ENCODE peak calls at places on chromosomes 12 and 14, in four cellular contexts. S is A549, P is astrocyte of the spinal cord, X is AG10803. N is an unnamed sample.
A peak's percentile ranks its signal among the peaks of the same experiment; 100 is the strongest.

GRCh38 chr14:59159169-59159568 is 29.3 kb upstream of the DAAM1 start:
- DNase-seq in S (no peak), P (peak; percentile 41), X (no peak), N (no peak)

GRCh38 chr12:62703011-62703380 is 232.0 kb downstream of the PPM1H start:
- DNase-seq in S (no peak), P (peak; percentile 77), X (peak; percentile 87), N (no peak)

GRCh38 chr14:67410313-67410712 is 1.7 kb downstream of the PLEK2 start:
- DNase-seq in S (no peak), P (no peak), X (no peak), N (no peak)

GRCh38 chr14:71620401-71620800 is 311.8 kb upstream of the RGS6 start:
- DNase-seq in S (no peak), P (peak; percentile 35), X (peak; percentile 14), N (peak; percentile 69)

GRCh38 chr14:77142289-77142814 is 761 bp upstream of the ZDHHC22 start:
- DNase-seq in S (no peak), P (no peak), X (no peak), N (no peak)

GRCh38 chr12:121791671-121792496 is 1.6 kb downstream of the RHOF start:
- DNase-seq in S (peak; percentile 85), P (no peak), X (no peak), N (no peak)

GRCh38 chr12:26471560-26471959 is 276.2 kb downstream of the SSPN start:
- DNase-seq in S (no peak), P (peak; percentile 68), X (peak; percentile 54), N (peak; percentile 18)

GRCh38 chr12:105474672-105475071 is 144.2 kb downstream of the C12orf75 start:
- DNase-seq in S (no peak), P (no peak), X (peak; percentile 21), N (peak; percentile 33)

GRCh38 chr12:1422604-1423315 is 171.6 kb downstream of the FBXL14 start:
- DNase-seq in S (no peak), P (no peak), X (no peak), N (no peak)

GRCh38 chr14:67987596-67987995 is 168.0 kb downstream of the RAD51B start:
- DNase-seq in S (no peak), P (peak; percentile 96), X (peak; percentile 87), N (peak; percentile 90)

GRCh38 chr14:75156901-75157300 is 19.5 kb downstream of the TMED10 start:
- DNase-seq in S (no peak), P (peak; percentile 22), X (no peak), N (no peak)

GRCh38 chr14:31529053-31529452 is 32.2 kb upstream of the NUBPL start:
- DNase-seq in S (no peak), P (no peak), X (no peak), N (no peak)

GRCh38 chr12:97017213-97017612 is 110.2 kb downstream of the NEDD1 start:
- DNase-seq in S (no peak), P (no peak), X (no peak), N (no peak)

GRCh38 chr12:9813821-9814798 is 13.2 kb upstream of the KLRF1 start:
- DNase-seq in S (peak; percentile 66), P (peak; percentile 42), X (peak; percentile 44), N (peak; percentile 42)

DNA sequence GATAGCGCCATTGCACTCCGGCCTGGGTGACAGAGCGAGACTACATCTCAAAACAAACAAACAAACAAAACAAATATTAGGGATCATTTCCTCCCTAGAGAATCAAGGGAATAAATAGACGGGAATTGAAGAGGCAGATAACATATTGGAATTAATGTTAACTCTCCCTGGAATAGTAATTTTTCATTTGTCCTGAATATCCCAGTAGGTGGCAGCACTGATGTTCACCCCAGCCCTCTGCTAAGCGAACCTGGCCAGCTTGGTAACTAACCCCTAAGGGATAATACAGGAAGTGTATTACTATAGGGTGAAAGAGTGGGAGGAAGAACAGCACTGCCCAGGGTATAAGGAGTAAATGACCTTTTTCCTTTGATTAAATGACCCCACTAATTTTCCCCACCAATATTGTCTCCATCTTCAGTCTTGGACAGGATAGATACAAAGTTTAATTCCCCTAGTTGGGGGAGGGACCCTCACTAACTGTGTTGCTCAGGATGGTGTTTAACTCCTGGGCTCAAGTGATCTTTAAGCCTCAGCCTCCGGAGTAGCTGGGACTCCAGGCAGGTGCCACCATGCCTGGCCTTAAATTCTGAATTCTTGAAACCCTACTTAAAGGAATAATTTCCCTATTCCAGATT is 40.5 kb downstream of the SLC2A14 start:
- DNase-seq in S (peak; percentile 69), P (peak; percentile 50), X (peak; percentile 70), N (peak; percentile 72)
- TF ChIP-seq CTCF in S (peak; percentile 67), P (peak; percentile 69), X (peak; percentile 78), N (peak; percentile 67)

GRCh38 chr12:57934804-57935203 is 6.6 kb upstream of the ATP23 start:
- DNase-seq in S (no peak), P (no peak), X (no peak), N (no peak)

GRCh38 chr12:57940052-57940914 is 1.1 kb upstream of the ATP23 start:
- DNase-seq in S (no peak), P (no peak), X (no peak), N (no peak)

GRCh38 chr12:57935839-57936512 is 5.4 kb upstream of the ATP23 start:
- DNase-seq in S (peak; percentile 95), P (peak; percentile 92), X (peak; percentile 91), N (peak; percentile 89)

GRCh38 chr12:57939291-57939690 is 2.1 kb upstream of the ATP23 start:
- DNase-seq in S (no peak), P (no peak), X (peak; percentile 29), N (no peak)

DNA sequence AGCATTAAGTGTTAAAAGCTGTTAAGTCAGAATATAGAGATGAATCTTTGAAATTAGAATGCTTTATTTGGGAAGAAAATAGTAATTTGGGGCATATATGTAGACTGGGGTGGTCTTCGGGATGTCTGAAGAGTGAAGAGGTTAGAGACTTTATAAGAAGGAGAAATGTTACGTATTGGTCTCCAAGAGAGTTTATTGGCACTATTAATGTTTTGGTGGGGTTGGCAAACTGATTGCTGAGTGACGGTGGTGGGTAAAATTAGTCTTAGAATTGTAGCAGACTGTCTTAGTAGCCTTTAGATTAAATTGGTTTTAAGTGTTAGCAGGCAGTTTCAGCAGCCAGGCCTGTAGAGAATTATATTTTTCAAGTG is 4.9 kb upstream of the ATP23 start:
- DNase-seq in S (no peak), P (no peak), X (no peak), N (no peak)
- H3K4me3 ChIP-seq in S (peak overlapping the region; percentile 65), P (peak overlapping the region; percentile 73), X (peak overlapping the region; percentile 65), N (peak overlapping the region; percentile 69)

GRCh38 chr14:105931808-105932483 is 405.6 kb downstream of the TMEM121 start:
- DNase-seq in S (peak; percentile 29), P (no peak), X (no peak), N (no peak)
- TF ChIP-seq CTCF in S (peak; percentile 35), P (no peak), X (no peak), N (no peak)

GRCh38 chr12:81778719-81779118 is 19.6 kb upstream of the PPFIA2 start:
- DNase-seq in S (no peak), P (no peak), X (no peak), N (no peak)
- H3K4me3 ChIP-seq in S (no peak overlapping the region), P (no peak overlapping the region), X (no peak overlapping the region), N (no peak overlapping the region)